ENCODE peak calls at places on chromosome 9, in seven cellular contexts. H is suprapubic skin, D is transverse colon, V is HepG2, G is H1, L is K562, A is esophagus muscularis mucosa. Z is an unnamed sample. For H3K9me3, the result is how much of the 10 kb centered on the place peaks cover.

GRCh38 chr9:137318565-137318964 is 16.5 kb upstream of the NRARP start:
- DNase-seq in H (no peak), D (no peak), V (no peak), G (no peak), L (no peak), A (no peak), Z (peak)

GRCh38 chr9:76166436-76166959 is 227.7 kb downstream of the RFK start:
- DNase-seq in H (no peak), D (no peak), V (no peak), G (no peak), L (no peak), A (no peak), Z (no peak)

GRCh38 chr9:114086607-114087006 is 8.5 kb upstream of the AMBP start:
- DNase-seq in H (no peak), D (no peak), V (no peak), G (peak), L (no peak), A (no peak), Z (peak)

GRCh38 chr9:80664327-80665210 is 1024.8 kb downstream of the TLE1 start:
- DNase-seq in H (no peak), D (no peak), V (no peak), G (no peak), L (no peak), A (no peak), Z (no peak)

GRCh38 chr9:134662143-134662876 is 20.7 kb downstream of the COL5A1 start:
- DNase-seq in H (peak), D (peak), V (no peak), G (no peak), L (no peak), A (no peak), Z (peak)

GRCh38 chr9:124297915-124298645 is 40.3 kb downstream of the NEK6 start:
- DNase-seq in H (no peak), D (no peak), V (no peak), G (no peak), L (no peak), A (no peak), Z (no peak)

GRCh38 chr9:94654165-94654894 is 15.0 kb upstream of the FBP1 start:
- DNase-seq in H (no peak), D (no peak), V (no peak), G (no peak), L (no peak), A (no peak), Z (peak)

GRCh38 chr9:69330580-69330979 is 5.6 kb downstream of the ENTREP1 start:
- DNase-seq in H (no peak), D (no peak), V (no peak), G (no peak), L (no peak), A (no peak), Z (no peak)

GRCh38 chr9:92716557-92716956 is 46.6 kb upstream of the IPPK start:
- DNase-seq in H (peak), D (peak), V (peak), G (peak), L (peak), A (peak), Z (no peak)

GRCh38 chr9:94870793-94871558 is 144.5 kb downstream of the AOPEP start:
- DNase-seq in H (no peak), D (no peak), V (no peak), G (peak), L (no peak), A (no peak), Z (no peak)

GRCh38 chr9:93010056-93010455 is 48.4 kb upstream of the SUSD3 start:
- DNase-seq in H (peak), D (no peak), V (no peak), G (no peak), L (no peak), A (no peak), Z (no peak)

GRCh38 chr9:113544001-113544340 is 80.4 kb downstream of the RGS3 start:
- DNase-seq in H (no peak), D (no peak), V (no peak), G (no peak), L (no peak), A (no peak), Z (no peak)

GRCh38 chr9:20512636-20513035 is 109.7 kb downstream of the MLLT3 start:
- DNase-seq in H (no peak), D (no peak), V (no peak), G (no peak), L (no peak), A (no peak), Z (no peak)

GRCh38 chr9:29873579-29873978 is 2300.3 kb upstream of the C9orf72 start:
- DNase-seq in H (no peak), D (no peak), V (no peak), G (no peak), L (no peak), A (no peak), Z (no peak)

GRCh38 chr9:83024501-83025125 is 38.3 kb downstream of the RASEF start:
- DNase-seq in H (no peak), D (no peak), V (no peak), G (no peak), L (no peak), A (no peak), Z (no peak)

GRCh38 chr9:93676310-93677054 is 100.1 kb downstream of the PHF2 start:
- DNase-seq in H (peak), D (peak), V (no peak), G (peak), L (no peak), A (no peak), Z (peak)

GRCh38 chr9:7376838-7377237 is 422.7 kb downstream of the DMAC1 start:
- DNase-seq in H (no peak), D (no peak), V (no peak), G (no peak), L (no peak), A (no peak), Z (no peak)

GRCh38 chr9:12464910-12465512 is 228.2 kb upstream of the TYRP1 start:
- DNase-seq in H (no peak), D (no peak), V (peak), G (no peak), L (peak), A (no peak), Z (no peak)

GRCh38 chr9:104725014-104725413 is 22.5 kb upstream of the NIPSNAP3A start:
- DNase-seq in H (no peak), D (no peak), V (no peak), G (no peak), L (no peak), A (no peak), Z (no peak)

GRCh38 chr9:134346151-134346550 is 19.9 kb downstream of the RXRA start:
- DNase-seq in H (no peak), D (no peak), V (no peak), G (no peak), L (no peak), A (no peak), Z (no peak)

GRCh38 chr9:87909310-87910041 is 8.3 kb upstream of the SPATA31C1 start:
- DNase-seq in H (no peak), D (peak), V (peak), G (peak), L (peak), A (no peak), Z (no peak)

GRCh38 chr9:9961934-9962333 is 650.9 kb downstream of the PTPRD start:
- DNase-seq in H (no peak), D (no peak), V (no peak), G (no peak), L (no peak), A (no peak), Z (no peak)

GRCh38 chr9:13023498-13023897 is 248.7 kb downstream of the LURAP1L start:
- DNase-seq in H (no peak), D (no peak), V (peak), G (no peak), L (no peak), A (no peak), Z (no peak)

GRCh38 chr9:73137286-73137899 is 14.3 kb upstream of the ANXA1 start:
- DNase-seq in H (no peak), D (no peak), V (no peak), G (no peak), L (no peak), A (no peak), Z (no peak)

GRCh38 chr9:134058716-134059115 is 9.1 kb downstream of the BRD3 start:
- DNase-seq in H (no peak), D (no peak), V (no peak), G (peak), L (no peak), A (no peak), Z (peak)

GRCh38 chr9:137892424-137893191 is 15.0 kb downstream of the CACNA1B start:
- DNase-seq in H (no peak), D (no peak), V (no peak), G (no peak), L (no peak), A (no peak), Z (no peak)

GRCh38 chr9:96022445-96023031 is 147.0 kb downstream of the ERCC6L2 start:
- DNase-seq in H (no peak), D (peak), V (no peak), G (peak), L (peak), A (no peak), Z (no peak)

GRCh38 chr9:69971643-69972449 is 71.8 kb upstream of the MAMDC2 start:
- DNase-seq in H (peak), D (peak), V (peak), G (peak), L (peak), A (no peak), Z (peak)

GRCh38 chr9:2132484-2133082 is 117.4 kb downstream of the SMARCA2 start:
- DNase-seq in H (no peak), D (no peak), V (no peak), G (no peak), L (peak), A (no peak), Z (no peak)

GRCh38 chr9:114446036-114446435 is 58.3 kb upstream of the AKNA start:
- DNase-seq in H (no peak), D (no peak), V (no peak), G (no peak), L (no peak), A (no peak), Z (no peak)

GRCh38 chr9:90124961-90125360 is 517.7 kb downstream of the DIRAS2 start:
- DNase-seq in H (no peak), D (no peak), V (no peak), G (no peak), L (no peak), A (no peak), Z (no peak)

GRCh38 chr9:95284152-95284551 is 33.4 kb downstream of the FANCC start:
- DNase-seq in H (no peak), D (no peak), V (no peak), G (no peak), L (no peak), A (no peak), Z (no peak)

GRCh38 chr9:89021154-89021803 is 30.0 kb downstream of the S1PR3 start:
- DNase-seq in H (no peak), D (no peak), V (no peak), G (no peak), L (peak), A (peak), Z (no peak)

GRCh38 chr9:121447341-121447834 is 52.3 kb downstream of the GGTA1 start:
- DNase-seq in H (no peak), D (no peak), V (no peak), G (no peak), L (no peak), A (no peak), Z (no peak)

GRCh38 chr9:81789751-81790150 is 100.4 kb upstream of the TLE1 start:
- DNase-seq in H (no peak), D (no peak), V (no peak), G (no peak), L (no peak), A (no peak), Z (no peak)

GRCh38 chr9:134858051-134858841 is 22.4 kb upstream of the FCN2 start:
- DNase-seq in H (peak), D (no peak), V (no peak), G (no peak), L (no peak), A (no peak), Z (peak)

GRCh38 chr9:28073278-28073677 is 500.0 kb upstream of the C9orf72 start:
- DNase-seq in H (no peak), D (no peak), V (peak), G (peak), L (peak), A (no peak), Z (no peak)

GRCh38 chr9:86487222-86487841 is 133.1 kb upstream of the TUT7 start:
- DNase-seq in H (no peak), D (no peak), V (peak), G (no peak), L (peak), A (no peak), Z (no peak)

GRCh38 chr9:109912082-109912581 is 132.1 kb downstream of the PALM2AKAP2 start:
- DNase-seq in H (no peak), D (no peak), V (no peak), G (no peak), L (no peak), A (no peak), Z (no peak)
- TF ChIP-seq POLR2AphosphoS5 in H (no peak), D (peak), V (no peak), G (no peak), L (no peak), A (peak), Z (peak)

GRCh38 chr9:19247420-19247819 is 16.9 kb downstream of the DENND4C start:
- DNase-seq in H (no peak), D (no peak), V (no peak), G (no peak), L (no peak), A (no peak), Z (no peak)

GRCh38 chr9:19252174-19252884 is 21.8 kb downstream of the DENND4C start:
- DNase-seq in H (no peak), D (no peak), V (no peak), G (no peak), L (peak), A (no peak), Z (no peak)

GRCh38 chr9:19241728-19242127 is 11.2 kb downstream of the DENND4C start:
- DNase-seq in H (no peak), D (no peak), V (no peak), G (no peak), L (no peak), A (no peak), Z (no peak)

GRCh38 chr9:19252885-19253219 is 22.4 kb downstream of the DENND4C start:
- DNase-seq in H (no peak), D (no peak), V (no peak), G (no peak), L (no peak), A (no peak), Z (no peak)

GRCh38 chr9:19246891-19247290 is 16.4 kb downstream of the DENND4C start:
- DNase-seq in H (no peak), D (no peak), V (no peak), G (no peak), L (no peak), A (no peak), Z (no peak)
- TF ChIP-seq EP300 in H (no peak), D (no peak), V (no peak), G (no peak), L (peak), A (no peak), Z (no peak)

GRCh38 chr9:136277746-136278145 is 26.1 kb downstream of the CCDC187 start:
- DNase-seq in H (no peak), D (no peak), V (no peak), G (no peak), L (no peak), A (no peak), Z (no peak)
- H3K9me3 ChIP-seq in H (under half), D (under half), V (under half), G (under half), L (under half), A (under half), Z (under half)

GRCh38 chr9:130319300-130319699 is 53.7 kb downstream of the HMCN2 start:
- DNase-seq in H (no peak), D (no peak), V (no peak), G (no peak), L (no peak), A (no peak), Z (no peak)
- TF ChIP-seq POLR2AphosphoS5 in H (no peak), D (no peak), V (no peak), G (no peak), L (no peak), A (no peak), Z (no peak)

GRCh38 chr9:129318121-129319075 is 140.3 kb upstream of the IER5L start:
- DNase-seq in H (peak), D (no peak), V (peak), G (no peak), L (no peak), A (no peak), Z (peak)
- TF ChIP-seq EP300 in H (no peak), D (no peak), V (no peak), G (no peak), L (no peak), A (no peak), Z (no peak)

GRCh38 chr9:100372648-100373047 is 19.9 kb upstream of the TEX10 start:
- DNase-seq in H (no peak), D (no peak), V (no peak), G (no peak), L (no peak), A (no peak), Z (no peak)

GRCh38 chr9:100364013-100364412 is 11.3 kb upstream of the TEX10 start:
- DNase-seq in H (no peak), D (no peak), V (peak), G (no peak), L (no peak), A (no peak), Z (no peak)

GRCh38 chr9:100366121-100366520 is 13.4 kb upstream of the TEX10 start:
- DNase-seq in H (no peak), D (no peak), V (no peak), G (no peak), L (no peak), A (no peak), Z (no peak)

GRCh38 chr9:100370064-100370723 is 17.5 kb upstream of the TEX10 start:
- DNase-seq in H (no peak), D (no peak), V (no peak), G (no peak), L (peak), A (no peak), Z (no peak)

DNA sequence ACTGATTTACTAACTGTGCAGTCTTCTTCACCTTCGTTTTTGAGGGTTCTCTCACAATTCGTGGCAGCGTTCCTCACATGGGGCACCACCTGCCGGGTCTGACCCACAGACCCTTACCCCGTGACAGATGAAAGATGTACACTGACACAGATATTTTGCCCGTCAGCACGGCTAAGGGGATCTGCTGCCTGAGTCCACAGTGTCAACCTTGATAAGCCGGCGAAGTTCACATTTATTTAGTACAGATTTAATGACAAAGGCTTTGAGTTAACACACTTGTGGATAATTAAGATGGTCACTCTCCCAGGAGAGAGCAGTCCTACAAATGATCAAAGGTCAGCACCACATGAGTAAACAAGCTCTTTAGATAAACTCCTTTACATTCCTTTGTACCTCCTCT is 15.9 kb upstream of the TEX10 start:
- DNase-seq in H (no peak), D (no peak), V (peak), G (no peak), L (no peak), A (no peak), Z (no peak)
- H3K9me3 ChIP-seq in H (under half), D (under half), V (under half), G (under half), L (under half), A (under half), Z (under half)

DNA sequence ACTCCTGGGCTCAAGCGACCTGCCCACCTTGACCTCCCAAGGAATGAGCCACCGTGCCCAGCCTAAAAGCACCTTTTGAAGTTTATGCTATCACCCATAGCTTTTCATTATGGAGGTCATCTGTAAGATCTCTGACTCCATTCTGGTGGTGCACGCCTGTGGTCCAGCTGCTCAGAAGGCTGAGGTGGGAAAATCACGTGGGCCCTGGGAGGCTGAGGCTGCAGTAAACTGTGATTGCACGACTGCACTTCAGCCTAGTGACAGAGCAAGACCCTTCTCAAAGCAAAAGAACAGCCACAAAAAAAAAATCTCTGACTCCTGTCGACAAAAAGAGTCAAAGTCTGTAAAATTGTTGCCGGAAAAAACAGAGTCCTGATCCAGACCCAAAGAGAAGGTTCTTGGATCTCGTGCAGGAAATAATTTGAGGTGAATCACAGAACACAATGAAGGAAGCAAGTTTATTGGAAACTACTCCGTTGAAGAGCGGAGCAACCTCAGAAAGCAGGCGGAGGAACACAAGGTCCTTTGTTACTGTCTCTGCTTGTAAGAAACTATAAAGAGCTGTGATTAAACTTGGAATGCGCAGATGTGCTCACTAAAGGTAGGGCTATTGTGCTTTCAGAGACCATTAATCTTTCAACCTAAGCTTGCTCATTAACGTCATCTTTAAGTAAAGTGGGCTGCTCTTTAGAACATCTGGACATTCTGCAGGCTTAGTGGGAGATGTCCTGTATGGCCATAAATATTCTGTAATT is 2.0 kb upstream of the HAUS6 start:
- DNase-seq in H (no peak), D (no peak), V (no peak), G (no peak), L (no peak), A (no peak), Z (no peak)
- TF ChIP-seq POLR2AphosphoS5 in H (no peak), D (no peak), V (no peak), G (no peak), L (no peak), A (no peak), Z (peak)